ENCODE peak calls at places on chromosomes 5 and 9, in nine cellular contexts. Y, T, E, N, R, O, H, B and K are unnamed samples.
A peak's percentile ranks its signal among the peaks of the same experiment; 100 is the strongest.

GRCh38 chr9:124428751-124429529 is 13.7 kb upstream of the PSMB7 start:
- DNase-seq in B (no peak), H (no peak), O (no peak), E (no peak), N (no peak), R (no peak), Y (peak; percentile 62), T (no peak), K (no peak)

GRCh38 chr9:71592400-71592799 is 175.9 kb downstream of the CEMIP2 start:
- DNase-seq in N (no peak), O (no peak), R (no peak), H (no peak), B (no peak), Y (no peak), T (no peak), E (no peak), K (no peak)

GRCh38 chr9:112997236-112997941 is 14.6 kb downstream of the ZNF883 start:
- DNase-seq in N (no peak), R (no peak), Y (no peak), T (no peak), B (no peak), H (no peak), O (peak; percentile 3), E (no peak), K (no peak)

GRCh38 chr5:151239237-151239861 is 13.6 kb upstream of the GM2A start:
- DNase-seq in T (peak; percentile 67), E (peak; percentile 80), H (peak; percentile 34), N (peak; percentile 83), O (peak; percentile 81), Y (peak; percentile 93), R (peak; percentile 89), B (peak; percentile 63), K (no peak)

GRCh38 chr5:137215780-137216179 is 283.3 kb downstream of the SPOCK1 start:
- DNase-seq in Y (no peak), H (no peak), E (no peak), O (no peak), N (no peak), T (no peak), R (no peak), B (peak; percentile 82), K (no peak)

GRCh38 chr5:150001660-150002493 is 1.3 kb downstream of the HMGXB3 start:
- DNase-seq in H (peak; percentile 48), T (peak; percentile 78), E (peak; percentile 37), N (peak; percentile 59), O (peak; percentile 78), Y (peak; percentile 64), R (no peak), B (peak; percentile 77), K (peak; percentile 41)

GRCh38 chr5:134090482-134090881 is 24.0 kb upstream of the TCF7 start:
- DNase-seq in O (no peak), N (no peak), B (no peak), H (no peak), R (no peak), T (no peak), Y (no peak), E (no peak), K (no peak)

GRCh38 chr5:40681351-40682311 is 1.9 kb downstream of the PTGER4 start:
- DNase-seq in B (no peak), H (no peak), T (peak; percentile 60), R (peak; percentile 71), Y (peak; percentile 69), N (peak; percentile 45), O (peak; percentile 59), E (peak; percentile 44), K (no peak)

GRCh38 chr9:6186691-6187090 is 28.9 kb upstream of the IL33 start:
- DNase-seq in O (no peak), E (no peak), N (no peak), Y (no peak), H (no peak), R (no peak), T (peak; percentile 79), B (no peak), K (no peak)

GRCh38 chr9:135551456-135551855 is 5.5 kb downstream of the OBP2A start:
- DNase-seq in N (no peak), T (no peak), H (no peak), E (no peak), B (no peak), Y (no peak), O (no peak), R (no peak), K (no peak)

GRCh38 chr5:106258591-106259125 is 1412.1 kb downstream of the EFNA5 start:
- DNase-seq in N (no peak), B (no peak), T (no peak), R (no peak), E (no peak), H (peak; percentile 16), O (no peak), Y (no peak), K (no peak)

GRCh38 chr5:61617995-61618525 is 286.0 kb downstream of the ZSWIM6 start:
- DNase-seq in B (no peak), R (no peak), Y (no peak), H (no peak), T (no peak), O (peak; percentile 36), N (no peak), E (no peak), K (no peak)

DNA sequence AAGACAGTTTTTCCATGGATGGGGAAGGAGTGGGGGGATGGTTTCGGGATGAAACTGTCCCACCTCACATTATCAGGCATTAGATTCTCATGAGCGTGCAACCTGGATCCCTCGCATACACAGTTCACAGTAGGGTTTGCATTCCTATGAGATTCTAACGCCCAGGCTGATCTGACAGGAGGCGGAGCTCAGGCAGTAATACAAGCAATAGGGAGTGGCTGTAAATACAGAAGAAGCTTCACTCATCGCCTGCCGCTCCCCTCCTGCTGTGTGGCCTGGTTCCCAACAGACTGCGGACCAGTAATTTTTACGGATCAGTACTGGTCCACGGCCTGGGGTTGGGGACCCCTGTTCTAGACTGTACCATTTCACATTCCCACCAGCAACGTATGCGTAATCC is 68.3 kb upstream of the OTULINL start:
- DNase-seq in T (no peak), H (no peak), R (no peak), E (no peak), Y (no peak), N (peak; percentile 39), O (peak; percentile 30), B (no peak), K (no peak)
- TF ChIP-seq POLR2AphosphoS5 in T (no peak), H (no peak), R (no peak), E (no peak), Y (no peak), N (no peak), O (no peak), B (no peak), K (no peak)

DNA sequence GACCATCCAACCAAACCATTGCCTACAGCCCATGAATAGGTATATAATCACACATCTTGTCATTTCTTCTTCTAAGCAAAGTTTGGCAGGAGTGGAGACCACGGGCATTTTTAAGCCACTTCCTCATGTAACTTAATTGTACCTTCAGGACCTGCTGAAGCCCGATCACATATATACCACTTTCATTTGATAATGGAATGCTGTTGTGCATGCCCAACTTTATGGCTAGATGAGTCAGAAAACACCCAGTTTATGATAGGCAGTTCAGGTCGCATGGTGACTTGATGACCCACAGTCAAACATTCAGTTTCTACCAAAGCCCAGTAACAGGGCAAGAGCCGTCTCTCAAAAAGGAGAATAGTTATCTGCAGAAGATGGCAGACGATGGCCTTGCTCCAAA is 2295.0 kb upstream of the ACO1 start:
- DNase-seq in T (no peak), N (no peak), R (no peak), H (no peak), E (no peak), O (no peak), B (no peak), Y (no peak), K (no peak)
- TF ChIP-seq CTCF in T (no peak), N (no peak), R (no peak), H (no peak), E (no peak), O (no peak), B (no peak), Y (no peak), K (no peak)

DNA sequence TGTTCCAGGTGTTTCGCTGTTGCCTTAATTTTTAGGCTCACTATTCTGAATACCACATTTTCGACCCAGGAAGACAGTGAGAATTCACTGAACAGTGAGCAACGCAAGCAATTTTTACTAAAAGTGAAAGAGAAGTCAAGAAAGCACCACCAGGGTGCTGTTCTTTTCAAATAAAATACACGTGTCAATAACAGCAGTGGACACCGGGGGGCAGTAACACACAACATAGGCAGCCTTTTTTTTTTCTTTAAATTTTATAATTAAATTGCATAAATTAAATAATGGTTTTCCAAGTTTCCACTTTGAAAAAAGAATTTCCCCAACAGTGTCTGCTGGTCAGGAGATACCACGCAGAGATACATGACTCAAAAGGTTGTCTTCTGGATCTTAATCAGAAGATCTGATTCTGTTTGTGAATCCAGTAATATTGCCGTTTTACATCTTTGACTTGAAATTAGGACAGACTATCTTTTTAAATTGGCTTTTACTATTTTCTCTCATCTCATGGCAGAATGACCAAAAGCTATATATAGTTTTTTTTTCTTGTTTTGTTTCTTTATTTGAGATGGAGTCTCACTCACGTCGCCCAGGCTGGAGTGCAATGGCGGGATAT is 47.1 kb upstream of the SH3GL2 start:
- DNase-seq in Y (no peak), N (peak; percentile 25), R (peak; percentile 73), B (peak; percentile 32), E (peak; percentile 61), H (peak; percentile 10), O (peak; percentile 82), T (peak; percentile 53), K (no peak)
- H3K4me3 ChIP-seq in Y (no peak overlapping the region), N (no peak overlapping the region), R (no peak overlapping the region), B (no peak overlapping the region), E (no peak overlapping the region), H (no peak overlapping the region), O (no peak overlapping the region), T (no peak overlapping the region), K (no peak overlapping the region)

GRCh38 chr9:134234687-134235359 is 70.5 kb upstream of the RNU6ATAC start:
- DNase-seq in O (no peak), E (no peak), H (no peak), T (no peak), N (no peak), Y (no peak), R (no peak), B (no peak), K (no peak)

GRCh38 chr9:134237630-134238265 is 73.4 kb upstream of the RNU6ATAC start:
- DNase-seq in O (no peak), E (no peak), T (no peak), Y (no peak), R (no peak), B (no peak), N (no peak), H (no peak), K (no peak)

GRCh38 chr9:134236935-134237629 is 72.7 kb upstream of the RNU6ATAC start:
- DNase-seq in R (no peak), Y (no peak), N (no peak), T (no peak), B (no peak), H (no peak), E (no peak), O (no peak), K (no peak)

GRCh38 chr9:134235366-134235765 is 71.0 kb upstream of the RNU6ATAC start:
- DNase-seq in T (no peak), R (no peak), B (no peak), E (no peak), Y (no peak), O (no peak), N (no peak), H (no peak), K (no peak)

DNA sequence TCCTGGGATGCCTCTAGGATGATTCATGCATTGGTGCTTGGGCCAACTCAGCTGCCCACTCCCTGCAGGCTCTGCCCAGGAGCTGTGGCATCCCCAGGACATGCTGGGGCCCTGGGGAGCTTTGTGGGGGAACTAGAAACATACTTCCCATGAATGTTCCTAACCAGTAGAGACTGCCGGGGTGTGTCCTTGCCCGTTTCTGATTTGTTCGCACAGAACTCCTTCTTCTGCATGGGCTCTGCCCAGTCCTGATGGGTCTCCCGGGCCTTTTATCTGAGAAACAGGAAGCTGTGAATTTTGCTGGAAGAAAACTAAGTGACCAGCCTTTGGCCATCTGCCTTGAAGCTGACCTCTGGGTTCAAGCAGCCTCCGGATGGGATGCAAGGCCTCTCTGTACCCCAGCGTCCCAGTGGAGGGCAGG is 71.6 kb upstream of the RNU6ATAC start:
- DNase-seq in N (no peak), T (no peak), Y (no peak), B (no peak), O (no peak), E (no peak), H (no peak), R (no peak), K (no peak)
- TF ChIP-seq POLR2AphosphoS5 in N (no peak), T (no peak), Y (no peak), B (no peak), O (no peak), E (no peak), H (no peak), R (no peak), K (no peak)